ENCODE peak calls at places on chromosomes 1 and 21, in five cellular contexts. Z is heart left ventricle; L is stromal cell of bone marrow; R is fibroblast of the conjunctiva; Q is CD4-positive, alpha-beta memory T cell. W is an unnamed sample.

GRCh38 chr21:43639470-43640178 is 19.7 kb downstream of the HSF2BP start:
- DNase-seq in Z (no peak), L (peak; percentile 20), Q (no peak), R (peak; percentile 91), W (peak; percentile 60)

GRCh38 chr1:6096243-6097116 is 50.8 kb downstream of the KCNAB2 start:
- DNase-seq in Z (no peak), R (no peak), Q (no peak), L (no peak), W (no peak)

GRCh38 chr1:20172033-20172588 is 13.8 kb upstream of the UBXN10 start:
- DNase-seq in Q (no peak), R (no peak), Z (no peak), L (no peak), W (no peak)

GRCh38 chr1:14697371-14697770 is 98.9 kb downstream of the KAZN start:
- DNase-seq in Z (no peak), R (no peak), L (no peak), Q (no peak), W (no peak)

GRCh38 chr1:180188103-180188506 is 33.4 kb downstream of the QSOX1 start:
- DNase-seq in Z (peak; percentile 42), Q (no peak), L (peak; percentile 21), R (peak; percentile 39), W (peak; percentile 57)

GRCh38 chr1:45348966-45349677 is 8.9 kb upstream of the MUTYH start:
- DNase-seq in Q (no peak), R (no peak), Z (no peak), L (no peak), W (no peak)

GRCh38 chr21:33987461-33987860 is 71.9 kb upstream of the ATP5PO start:
- DNase-seq in L (no peak), R (no peak), Z (no peak), Q (no peak), W (no peak)

GRCh38 chr1:223207293-223208066 is 64.4 kb upstream of the TLR5 start:
- DNase-seq in Q (no peak), Z (no peak), R (no peak), L (peak; percentile 8), W (no peak)

GRCh38 chr21:34890724-34891609 is 158.1 kb downstream of the RUNX1 start:
- DNase-seq in R (no peak), Q (no peak), Z (no peak), L (no peak), W (no peak)

GRCh38 chr1:109927908-109928307 is 17.3 kb downstream of the CSF1 start:
- DNase-seq in Z (peak; percentile 90), R (peak; percentile 87), L (peak; percentile 47), Q (no peak), W (no peak)

GRCh38 chr1:226778657-226779058 is 39.6 kb upstream of the ITPKB start:
- DNase-seq in L (peak; percentile 92), R (peak; percentile 49), Q (no peak), Z (peak; percentile 45), W (peak; percentile 93)

GRCh38 chr1:11833497-11833896 is 14.1 kb downstream of the NPPA start:
- DNase-seq in Z (no peak), L (no peak), R (no peak), Q (no peak), W (no peak)

GRCh38 chr1:40014812-40015594 is 25.5 kb upstream of the CAP1 start:
- DNase-seq in Z (no peak), L (peak; percentile 76), Q (no peak), R (peak; percentile 58), W (peak; percentile 86)

GRCh38 chr1:229370601-229371021 is 27.8 kb upstream of the CCSAP start:
- DNase-seq in Z (peak; percentile 89), L (no peak), Q (no peak), R (no peak), W (no peak)

GRCh38 chr1:62424412-62424811 is 12.4 kb upstream of the USP1 start:
- DNase-seq in Z (no peak), L (no peak), R (peak; percentile 65), Q (no peak), W (no peak)

GRCh38 chr1:206029484-206029883 is 5.8 kb upstream of the CTSE start:
- DNase-seq in R (peak; percentile 3), L (peak; percentile 56), Z (peak; percentile 39), Q (no peak), W (no peak)

GRCh38 chr1:208108646-208109330 is 135.4 kb downstream of the PLXNA2 start:
- DNase-seq in R (no peak), Z (no peak), L (no peak), Q (no peak), W (no peak)

GRCh38 chr1:94670273-94670672 is 128.7 kb upstream of the F3 start:
- DNase-seq in R (no peak), Z (no peak), L (no peak), Q (no peak), W (no peak)

GRCh38 chr21:27694667-27695066 is 727.8 kb upstream of the ADAMTS5 start:
- DNase-seq in Z (no peak), Q (no peak), L (no peak), R (no peak), W (no peak)

W was measured in RWPE1.